ENCODE peak calls at places on chromosomes 7 and 10, in six cellular contexts. R is foreskin fibroblast; N is small intestine; Z is activated CD4-positive, alpha-beta T cell treated with anti-CD3 and anti-CD28 coated beads for 48 hours; G is amniotic stem cell; J is GM10248. F is an unnamed sample.

GRCh38 chr7:149261321-149261828 is 621 bp upstream of the ZNF783 start:
- DNase-seq in R (peak; percentile 72), Z (peak; percentile 50), J (no peak), N (peak; percentile 10), G (no peak), F (peak; percentile 27)

GRCh38 chr7:140033036-140033435 is 29.7 kb downstream of the PARP12 start:
- DNase-seq in J (no peak), Z (no peak), N (no peak), R (peak; percentile 19), G (peak; percentile 19), F (no peak)

GRCh38 chr10:31645786-31646185 is 282.8 kb downstream of the ARHGAP12 start:
- DNase-seq in Z (no peak), R (peak; percentile 14), G (no peak), N (no peak), J (no peak), F (no peak)

GRCh38 chr10:22805304-22805703 is 90.9 kb upstream of the PIP4K2A start:
- DNase-seq in R (peak; percentile 80), G (peak; percentile 26), N (peak; percentile 42), J (no peak), Z (no peak), F (peak; percentile 53)

GRCh38 chr7:152699101-152699500 is 23.2 kb upstream of the XRCC2 start:
- DNase-seq in Z (no peak), R (no peak), N (no peak), J (no peak), G (no peak), F (no peak)

GRCh38 chr7:46960974-46961373 is 620.9 kb downstream of the TNS3 start:
- DNase-seq in N (no peak), G (no peak), J (no peak), R (no peak), Z (no peak), F (no peak)

GRCh38 chr10:69372126-69372980 is 44.4 kb downstream of the TACR2 start:
- DNase-seq in Z (no peak), J (no peak), N (no peak), R (peak; percentile 68), G (no peak), F (no peak)

GRCh38 chr10:10734356-10735064 is 283.2 kb upstream of the CELF2 start:
- DNase-seq in N (no peak), R (no peak), Z (no peak), J (no peak), G (no peak), F (no peak)

GRCh38 chr10:38112159-38112558 is 18.0 kb downstream of the ZNF37A start:
- DNase-seq in J (no peak), Z (no peak), R (no peak), G (no peak), N (no peak), F (no peak)

GRCh38 chr7:3076163-3076562 is 32.5 kb upstream of the CARD11 start:
- DNase-seq in Z (no peak), N (no peak), R (no peak), G (no peak), J (no peak), F (no peak)

GRCh38 chr10:46328853-46329689 is 42.3 kb downstream of the ANTXRL start:
- DNase-seq in Z (no peak), R (no peak), G (no peak), J (no peak), N (no peak), F (no peak)

GRCh38 chr10:43125881-43126731 is 12.1 kb upstream of the CSGALNACT2 start:
- DNase-seq in N (no peak), G (no peak), J (no peak), Z (no peak), R (no peak), F (no peak)

GRCh38 chr10:77943086-77943901 is 16.7 kb upstream of the DLG5 start:
- DNase-seq in N (no peak), Z (no peak), J (no peak), G (peak; percentile 26), R (peak; percentile 77), F (peak; percentile 54)

GRCh38 chr7:105728028-105728427 is 146.7 kb upstream of the EFCAB10 start:
- DNase-seq in J (no peak), G (no peak), Z (no peak), R (no peak), N (peak; percentile 3), F (no peak)

GRCh38 chr7:101373812-101374612 is 11.3 kb downstream of the COL26A1 start:
- DNase-seq in N (no peak), R (peak; percentile 53), G (no peak), J (no peak), Z (no peak), F (no peak)

GRCh38 chr10:19169684-19170083 is 121.1 kb downstream of the MALRD1 start:
- DNase-seq in R (no peak), N (no peak), G (no peak), Z (no peak), J (no peak), F (peak; percentile 7)

GRCh38 chr7:95066736-95067530 is 159.5 kb downstream of the PPP1R9A start:
- DNase-seq in G (no peak), N (peak; percentile 54), Z (no peak), J (no peak), R (peak; percentile 46), F (peak; percentile 67)

GRCh38 chr10:132112611-132113010 is 46.9 kb downstream of the JAKMIP3 start:
- DNase-seq in Z (no peak), J (no peak), R (no peak), G (no peak), N (no peak), F (no peak)

GRCh38 chr10:77269163-77269562 is 368.4 kb downstream of the KCNMA1 start:
- DNase-seq in R (no peak), Z (no peak), G (no peak), N (no peak), J (no peak), F (no peak)

GRCh38 chr10:47261121-47261520 is 38.9 kb upstream of the GDF10 start:
- DNase-seq in Z (peak; percentile 58), N (peak; percentile 19), R (no peak), J (peak; percentile 73), G (no peak), F (no peak)

GRCh38 chr7:30238721-30239441 is 45.5 kb upstream of the ZNRF2 start:
- DNase-seq in Z (peak; percentile 72), J (peak; percentile 65), G (no peak), R (peak; percentile 44), N (peak; percentile 43), F (peak; percentile 82)